ENCODE peak calls at places on chromosomes 5 and 9, in seven cellular contexts. One of them, this sample, is unnamed.

GRCh38 chr5:160303690-160304089 is 8.7 kb downstream of the CCNJL start:
- DNase-seq in IMR-90: no peak
- DNase-seq in H9: no peak
- DNase-seq in fibroblast of lung: no peak
- DNase-seq in mesendoderm: no peak
- DNase-seq in neural progenitor cell: no peak
- DNase-seq in mammary epithelial cell: no peak
- DNase-seq in this sample: no peak

GRCh38 chr5:34491251-34491620 is 164.9 kb upstream of the RAI14 start:
- DNase-seq in IMR-90: peak
- DNase-seq in H9: no peak
- DNase-seq in fibroblast of lung: no peak
- DNase-seq in mesendoderm: no peak
- DNase-seq in neural progenitor cell: no peak
- DNase-seq in mammary epithelial cell: no peak
- DNase-seq in this sample: no peak

GRCh38 chr9:6383551-6384225 is 29.3 kb upstream of the UHRF2 start:
- DNase-seq in IMR-90: peak
- DNase-seq in H9: no peak
- DNase-seq in fibroblast of lung: peak
- DNase-seq in mesendoderm: no peak
- DNase-seq in neural progenitor cell: no peak
- DNase-seq in mammary epithelial cell: peak
- DNase-seq in this sample: no peak

GRCh38 chr9:7894231-7894630 is 94.7 kb upstream of the DMAC1 start:
- DNase-seq in IMR-90: no peak
- DNase-seq in H9: no peak
- DNase-seq in fibroblast of lung: no peak
- DNase-seq in mesendoderm: no peak
- DNase-seq in neural progenitor cell: no peak
- DNase-seq in mammary epithelial cell: no peak
- DNase-seq in this sample: no peak

GRCh38 chr5:148909001-148909400 is 82.6 kb downstream of the ADRB2 start:
- DNase-seq in IMR-90: peak
- DNase-seq in H9: no peak
- DNase-seq in fibroblast of lung: peak
- DNase-seq in mesendoderm: no peak
- DNase-seq in neural progenitor cell: no peak
- DNase-seq in mammary epithelial cell: no peak
- DNase-seq in this sample: no peak

GRCh38 chr5:116731432-116731831 is 156.8 kb upstream of the SEMA6A start:
- DNase-seq in IMR-90: no peak
- DNase-seq in H9: no peak
- DNase-seq in fibroblast of lung: no peak
- DNase-seq in mesendoderm: no peak
- DNase-seq in neural progenitor cell: no peak
- DNase-seq in mammary epithelial cell: no peak
- DNase-seq in this sample: no peak

GRCh38 chr5:128338649-128339048 is 199.4 kb downstream of the FBN2 start:
- DNase-seq in IMR-90: no peak
- DNase-seq in H9: no peak
- DNase-seq in fibroblast of lung: no peak
- DNase-seq in mesendoderm: no peak
- DNase-seq in neural progenitor cell: no peak
- DNase-seq in mammary epithelial cell: no peak
- DNase-seq in this sample: no peak

GRCh38 chr9:94806307-94806893 is 79.9 kb downstream of the AOPEP start:
- DNase-seq in IMR-90: no peak
- DNase-seq in H9: no peak
- DNase-seq in fibroblast of lung: peak
- DNase-seq in mesendoderm: no peak
- DNase-seq in neural progenitor cell: no peak
- DNase-seq in mammary epithelial cell: peak
- DNase-seq in this sample: no peak

GRCh38 chr9:121634800-121635261 is 16.6 kb upstream of the DAB2IP start:
- DNase-seq in IMR-90: peak
- DNase-seq in H9: peak
- DNase-seq in fibroblast of lung: no peak
- DNase-seq in mesendoderm: peak
- DNase-seq in neural progenitor cell: peak
- DNase-seq in mammary epithelial cell: no peak
- DNase-seq in this sample: no peak

GRCh38 chr5:98781964-98782363 is 8.5 kb downstream of the RGMB start:
- DNase-seq in IMR-90: no peak
- DNase-seq in H9: no peak
- DNase-seq in fibroblast of lung: no peak
- DNase-seq in mesendoderm: no peak
- DNase-seq in neural progenitor cell: no peak
- DNase-seq in mammary epithelial cell: no peak
- DNase-seq in this sample: no peak
- H3K4me2 ChIP-seq in IMR-90: peak
- H3K4me2 ChIP-seq in H9: no peak
- H3K4me2 ChIP-seq in fibroblast of lung: peak
- H3K4me2 ChIP-seq in mesendoderm: no peak
- H3K4me2 ChIP-seq in neural progenitor cell: no peak
- H3K4me2 ChIP-seq in mammary epithelial cell: no peak
- H3K4me2 ChIP-seq in this sample: no peak

GRCh38 chr9:99307846-99308245 is 85.8 kb downstream of the SEC61B start:
- DNase-seq in IMR-90: no peak
- DNase-seq in H9: no peak
- DNase-seq in fibroblast of lung: no peak
- DNase-seq in mesendoderm: peak
- DNase-seq in neural progenitor cell: no peak
- DNase-seq in mammary epithelial cell: no peak
- DNase-seq in this sample: peak

GRCh38 chr9:99309540-99309939 is 87.5 kb downstream of the SEC61B start:
- DNase-seq in IMR-90: no peak
- DNase-seq in H9: no peak
- DNase-seq in fibroblast of lung: no peak
- DNase-seq in mesendoderm: no peak
- DNase-seq in neural progenitor cell: no peak
- DNase-seq in mammary epithelial cell: no peak
- DNase-seq in this sample: no peak

DNA sequence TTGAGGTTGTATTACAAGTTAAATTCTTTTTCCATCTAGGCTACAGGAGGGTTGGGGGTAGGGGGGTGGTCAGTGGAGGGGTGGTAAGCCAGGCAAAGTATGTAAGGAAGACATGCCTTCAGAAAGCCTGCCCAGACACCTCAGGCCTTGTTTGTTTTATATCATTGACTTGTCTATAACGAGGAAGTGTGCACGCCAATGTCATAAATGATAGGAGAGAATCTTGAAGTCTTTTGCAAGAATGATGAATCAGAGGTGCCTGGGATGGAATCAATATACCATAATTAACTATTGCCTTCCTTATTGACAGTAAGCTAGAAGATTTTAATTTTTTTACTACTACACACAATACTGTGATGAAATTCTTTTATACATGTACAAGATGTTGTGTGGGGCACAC is 90.7 kb downstream of the SEC61B start:
- DNase-seq in IMR-90: no peak
- DNase-seq in H9: no peak
- DNase-seq in fibroblast of lung: no peak
- DNase-seq in mesendoderm: no peak
- DNase-seq in neural progenitor cell: no peak
- DNase-seq in mammary epithelial cell: no peak
- DNase-seq in this sample: no peak
- H3K4me2 ChIP-seq in IMR-90: no peak
- H3K4me2 ChIP-seq in H9: no peak
- H3K4me2 ChIP-seq in fibroblast of lung: no peak
- H3K4me2 ChIP-seq in mesendoderm: no peak
- H3K4me2 ChIP-seq in neural progenitor cell: no peak
- H3K4me2 ChIP-seq in mammary epithelial cell: no peak
- H3K4me2 ChIP-seq in this sample: no peak

DNA sequence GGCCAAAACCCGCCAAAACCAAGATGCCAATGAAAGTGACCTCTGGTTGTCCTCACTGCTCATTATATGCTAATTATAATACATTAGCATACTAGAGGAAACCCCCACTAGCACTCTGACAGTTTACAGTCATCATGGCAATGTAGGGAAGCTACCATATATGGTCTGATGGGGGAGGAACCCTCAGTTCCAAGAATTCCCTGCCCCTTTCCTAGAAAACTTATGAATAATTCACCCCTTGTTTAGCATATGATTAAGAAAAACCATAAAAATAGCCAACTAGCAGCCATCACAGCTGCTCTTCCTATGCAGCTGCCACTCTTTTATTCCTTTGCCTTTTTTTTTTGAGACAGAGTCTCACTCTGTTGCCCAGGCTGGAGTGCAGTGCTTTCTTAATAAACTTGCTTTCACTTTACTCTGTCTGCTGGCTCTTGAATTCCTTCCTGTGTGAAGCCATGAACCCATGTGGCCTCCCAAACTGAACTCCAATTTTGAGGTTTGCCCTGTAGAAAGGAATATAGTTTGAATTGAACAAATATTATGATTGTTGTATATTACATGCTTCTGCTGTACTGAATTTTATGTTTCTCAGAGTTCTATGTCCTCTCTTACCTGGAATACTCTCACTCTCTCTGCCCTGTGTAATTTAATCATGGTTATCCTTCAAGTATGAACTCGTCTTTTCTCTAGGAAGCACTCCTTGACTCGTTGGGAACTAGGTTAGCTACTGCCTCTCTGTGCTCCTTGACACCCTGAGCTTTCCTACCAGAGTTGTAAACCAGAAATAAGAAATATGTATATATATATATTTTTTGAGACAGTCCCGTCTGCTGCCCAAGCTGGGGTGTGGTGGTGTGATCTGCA is 59.8 kb downstream of the KIAA1958 start:
- DNase-seq in IMR-90: peak
- DNase-seq in H9: no peak
- DNase-seq in fibroblast of lung: peak
- DNase-seq in mesendoderm: peak
- DNase-seq in neural progenitor cell: no peak
- DNase-seq in mammary epithelial cell: peak
- DNase-seq in this sample: no peak
- H3K4me2 ChIP-seq in IMR-90: peak
- H3K4me2 ChIP-seq in H9: no peak
- H3K4me2 ChIP-seq in fibroblast of lung: no peak
- H3K4me2 ChIP-seq in mesendoderm: no peak
- H3K4me2 ChIP-seq in neural progenitor cell: no peak
- H3K4me2 ChIP-seq in mammary epithelial cell: peak
- H3K4me2 ChIP-seq in this sample: no peak

DNA sequence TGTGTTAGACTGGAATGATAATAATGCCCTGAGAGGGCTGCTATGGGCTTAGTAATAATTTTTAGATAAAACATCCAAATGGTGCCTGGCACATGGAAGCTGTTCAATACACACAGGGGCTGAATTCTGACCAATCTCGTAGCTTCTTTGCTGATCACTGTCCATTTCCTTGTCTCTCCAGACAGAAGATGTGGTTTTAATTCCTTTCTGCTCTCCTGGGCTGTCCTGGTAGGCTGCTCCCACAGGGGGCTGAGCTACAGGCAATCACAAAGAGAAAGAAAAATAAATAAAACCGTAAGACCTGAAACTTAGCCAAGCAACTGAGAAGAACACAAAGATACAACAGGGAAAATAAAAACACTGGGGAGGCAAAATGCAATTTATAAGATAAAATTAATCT is 136.5 kb downstream of the CDK5RAP2 start:
- DNase-seq in IMR-90: peak
- DNase-seq in H9: no peak
- DNase-seq in fibroblast of lung: peak
- DNase-seq in mesendoderm: no peak
- DNase-seq in neural progenitor cell: no peak
- DNase-seq in mammary epithelial cell: no peak
- DNase-seq in this sample: no peak
- H3K4me2 ChIP-seq in IMR-90: peak
- H3K4me2 ChIP-seq in H9: no peak
- H3K4me2 ChIP-seq in fibroblast of lung: no peak
- H3K4me2 ChIP-seq in mesendoderm: no peak
- H3K4me2 ChIP-seq in neural progenitor cell: no peak
- H3K4me2 ChIP-seq in mammary epithelial cell: no peak
- H3K4me2 ChIP-seq in this sample: no peak

DNA sequence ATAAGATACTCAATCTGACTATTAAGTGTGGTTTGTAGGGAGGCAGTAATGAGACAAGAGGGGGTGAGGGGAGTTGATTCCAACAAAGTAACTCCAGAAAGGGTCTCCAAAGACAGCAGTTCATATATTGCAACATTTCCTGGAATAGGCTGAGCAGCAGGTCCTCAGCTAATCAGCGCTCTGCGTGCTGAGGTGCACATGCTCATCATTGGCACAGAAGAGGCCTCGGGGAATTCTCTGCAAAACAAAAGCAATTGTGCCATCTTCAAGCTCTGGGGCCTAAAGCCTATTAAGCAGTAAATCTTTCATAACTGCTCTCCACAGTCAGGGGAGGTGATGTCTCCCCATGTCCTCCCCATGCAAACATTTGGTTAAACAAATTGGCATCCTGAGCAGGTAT is 357.3 kb downstream of the SPOCK1 start:
- DNase-seq in IMR-90: no peak
- DNase-seq in H9: no peak
- DNase-seq in fibroblast of lung: no peak
- DNase-seq in mesendoderm: no peak
- DNase-seq in neural progenitor cell: no peak
- DNase-seq in mammary epithelial cell: peak
- DNase-seq in this sample: no peak
- H3K4me2 ChIP-seq in IMR-90: no peak
- H3K4me2 ChIP-seq in H9: no peak
- H3K4me2 ChIP-seq in fibroblast of lung: peak
- H3K4me2 ChIP-seq in mesendoderm: no peak
- H3K4me2 ChIP-seq in neural progenitor cell: no peak
- H3K4me2 ChIP-seq in mammary epithelial cell: peak
- H3K4me2 ChIP-seq in this sample: no peak

DNA sequence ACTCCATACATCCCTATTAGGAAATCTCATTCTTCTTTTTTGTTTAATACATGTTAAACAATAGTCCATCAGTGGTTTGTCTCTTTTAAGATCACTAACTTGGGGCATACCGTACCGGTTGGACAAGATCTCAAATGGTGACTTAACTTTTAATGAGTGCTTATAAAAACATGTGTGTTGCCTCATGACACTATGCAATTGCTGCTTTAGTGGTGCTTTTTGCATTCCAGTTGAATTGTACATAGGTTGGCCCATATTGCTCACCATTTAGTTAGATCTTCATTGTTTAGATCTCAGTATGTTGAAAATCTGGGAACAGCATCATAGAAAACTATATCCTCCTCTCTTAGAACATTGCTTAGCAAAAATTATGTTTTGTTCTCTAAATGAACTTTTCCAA is 17.8 kb downstream of the C9orf85 start:
- DNase-seq in IMR-90: peak
- DNase-seq in H9: no peak
- DNase-seq in fibroblast of lung: peak
- DNase-seq in mesendoderm: no peak
- DNase-seq in neural progenitor cell: no peak
- DNase-seq in mammary epithelial cell: peak
- DNase-seq in this sample: peak
- H3K4me2 ChIP-seq in IMR-90: no peak
- H3K4me2 ChIP-seq in H9: no peak
- H3K4me2 ChIP-seq in fibroblast of lung: no peak
- H3K4me2 ChIP-seq in mesendoderm: no peak
- H3K4me2 ChIP-seq in neural progenitor cell: no peak
- H3K4me2 ChIP-seq in mammary epithelial cell: peak
- H3K4me2 ChIP-seq in this sample: no peak

DNA sequence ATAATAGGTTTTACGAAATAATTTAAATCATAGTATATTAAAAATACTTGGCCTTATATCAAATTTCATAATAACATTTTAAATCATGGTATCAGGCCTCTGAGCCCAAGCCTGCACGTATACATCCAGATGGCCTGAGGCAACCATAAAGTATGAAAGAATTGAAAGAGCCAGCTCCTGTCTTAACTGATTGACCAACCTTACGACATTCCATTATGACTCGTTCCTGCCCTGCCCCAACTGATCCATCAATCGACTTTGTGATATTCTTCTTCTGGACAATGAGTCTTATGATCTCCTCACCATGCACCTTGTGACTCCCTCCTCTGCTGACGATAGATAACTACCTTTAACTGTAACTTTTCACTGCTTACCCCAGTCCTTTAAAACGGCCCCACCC is 545.0 kb downstream of the MTRR start:
- DNase-seq in IMR-90: no peak
- DNase-seq in H9: no peak
- DNase-seq in fibroblast of lung: no peak
- DNase-seq in mesendoderm: no peak
- DNase-seq in neural progenitor cell: no peak
- DNase-seq in mammary epithelial cell: peak
- DNase-seq in this sample: no peak
- H3K4me2 ChIP-seq in IMR-90: no peak
- H3K4me2 ChIP-seq in H9: no peak
- H3K4me2 ChIP-seq in fibroblast of lung: no peak
- H3K4me2 ChIP-seq in mesendoderm: no peak
- H3K4me2 ChIP-seq in neural progenitor cell: no peak
- H3K4me2 ChIP-seq in mammary epithelial cell: no peak
- H3K4me2 ChIP-seq in this sample: no peak

This sample was measured in PC-9.